ENCODE peak calls at places on chromosome 20, in four cellular contexts. V, B, N and M are unnamed samples. For H3K4me1, the result is how much of the 10 kb centered on the place peaks cover.

GRCh38 chr20:64268180-64268579 is 12.6 kb downstream of the PCMTD2 start:
- DNase-seq in V (no peak), B (no peak), N (no peak), M (no peak)

GRCh38 chr20:61253264-61253639 is 1.2 kb downstream of the CDH4 start:
- DNase-seq in V (no peak), B (no peak), N (no peak), M (no peak)

GRCh38 chr20:2585811-2586210 is 49.4 kb downstream of the TMC2 start:
- DNase-seq in V (no peak), B (no peak), N (no peak), M (no peak)

GRCh38 chr20:50304883-50305635 is 114.4 kb downstream of the CEBPB start:
- DNase-seq in V (no peak), B (no peak), N (peak), M (no peak)

GRCh38 chr20:63619086-63619485 is 7.8 kb downstream of the GMEB2 start:
- DNase-seq in V (no peak), B (no peak), N (peak), M (no peak)

GRCh38 chr20:49230021-49230420 is 10.8 kb downstream of the DDX27 start:
- DNase-seq in V (no peak), B (no peak), N (no peak), M (no peak)

GRCh38 chr20:6562111-6562510 is 205.4 kb upstream of the BMP2 start:
- DNase-seq in V (no peak), B (no peak), N (no peak), M (no peak)

GRCh38 chr20:41475507-41475906 is 108.9 kb upstream of the EMILIN3 start:
- DNase-seq in V (no peak), B (no peak), N (no peak), M (no peak)

GRCh38 chr20:330233-331149 is 5.1 kb downstream of the SOX12 start:
- DNase-seq in V (peak), B (no peak), N (no peak), M (no peak)

GRCh38 chr20:63319164-63320040 is 26.4 kb downstream of the COL20A1 start:
- DNase-seq in V (no peak), B (no peak), N (peak), M (no peak)

GRCh38 chr20:51354769-51355319 is 187.7 kb downstream of the NFATC2 start:
- DNase-seq in V (no peak), B (no peak), N (peak), M (no peak)

GRCh38 chr20:38875170-38875993 is 50.8 kb upstream of the FAM83D start:
- DNase-seq in V (peak), B (no peak), N (no peak), M (peak)

GRCh38 chr20:61057313-61058171 is 194.5 kb upstream of the CDH4 start:
- DNase-seq in V (no peak), B (no peak), N (no peak), M (no peak)

GRCh38 chr20:61804896-61805295 is 260.8 kb downstream of the TAF4 start:
- DNase-seq in V (no peak), B (no peak), N (peak), M (no peak)

GRCh38 chr20:4102381-4102780 is 87.0 kb upstream of the RNF24 start:
- DNase-seq in V (no peak), B (no peak), N (no peak), M (no peak)

GRCh38 chr20:46312075-46312944 is 4.0 kb upstream of the CDH22 start:
- DNase-seq in V (no peak), B (no peak), N (no peak), M (no peak)

GRCh38 chr20:48944663-48945297 is 23.3 kb downstream of the ARFGEF2 start:
- DNase-seq in V (no peak), B (no peak), N (no peak), M (no peak)

GRCh38 chr20:2006452-2007381 is 12.9 kb upstream of the PDYN start:
- DNase-seq in V (peak), B (no peak), N (no peak), M (peak)

GRCh38 chr20:42979720-42980119 is 210.0 kb downstream of the PTPRT start:
- DNase-seq in V (no peak), B (no peak), N (no peak), M (no peak)

GRCh38 chr20:34042286-34042685 is 48.6 kb downstream of the RALY start:
- DNase-seq in V (peak), B (no peak), N (no peak), M (no peak)
- H3K4me1 ChIP-seq in V (under half), B (under half), N (under half), M (half or more)

DNA sequence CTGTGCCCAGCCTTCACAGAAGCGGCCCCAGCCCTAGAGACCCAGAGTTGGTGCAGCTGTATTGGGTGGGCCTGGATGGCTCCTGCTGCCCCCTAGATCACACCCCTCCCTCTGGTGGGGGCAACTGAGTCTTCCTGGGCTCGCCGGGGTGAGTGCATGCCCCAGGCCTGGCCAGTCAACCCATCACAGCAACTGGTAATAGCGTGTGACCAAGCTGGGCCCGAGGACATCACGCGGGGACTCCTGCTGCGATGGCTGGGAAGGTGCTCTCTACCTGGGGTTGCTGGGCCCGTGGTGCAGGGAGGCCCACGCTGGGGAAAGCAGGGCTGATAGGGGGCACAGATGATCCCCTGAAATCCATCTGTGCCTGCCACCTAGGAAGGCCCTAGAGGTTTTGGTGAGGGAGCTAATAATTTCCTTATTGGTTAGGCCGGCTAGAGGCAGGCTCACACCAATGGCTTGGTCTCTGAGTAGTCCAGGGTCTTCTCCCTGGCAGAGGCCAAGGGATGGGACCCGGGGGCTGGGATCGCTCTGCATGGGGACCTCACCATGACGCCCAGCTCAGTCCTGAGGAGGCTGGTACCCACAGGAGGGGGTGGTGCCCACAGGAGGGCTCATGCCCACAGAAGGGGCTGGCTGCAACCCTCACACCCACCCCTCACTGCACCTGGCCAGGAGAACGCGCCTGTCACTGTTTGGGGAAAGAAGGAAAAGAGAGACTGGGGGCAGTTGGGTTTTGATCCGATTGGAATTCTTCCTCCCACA is 103.9 kb downstream of the ASXL1 start:
- DNase-seq in V (no peak), B (no peak), N (peak), M (no peak)
- H3K4me1 ChIP-seq in V (under half), B (under half), N (under half), M (under half)

GRCh38 chr20:23165964-23166363 is 79.8 kb upstream of the CD93 start:
- DNase-seq in V (no peak), B (no peak), N (no peak), M (no peak)

GRCh38 chr20:23162887-23163286 is 76.8 kb upstream of the CD93 start:
- DNase-seq in V (no peak), B (no peak), N (no peak), M (no peak)

GRCh38 chr20:23165307-23165750 is 79.2 kb upstream of the CD93 start:
- DNase-seq in V (no peak), B (no peak), N (no peak), M (no peak)

GRCh38 chr20:23163562-23163961 is 77.4 kb upstream of the CD93 start:
- DNase-seq in V (no peak), B (no peak), N (no peak), M (no peak)

DNA sequence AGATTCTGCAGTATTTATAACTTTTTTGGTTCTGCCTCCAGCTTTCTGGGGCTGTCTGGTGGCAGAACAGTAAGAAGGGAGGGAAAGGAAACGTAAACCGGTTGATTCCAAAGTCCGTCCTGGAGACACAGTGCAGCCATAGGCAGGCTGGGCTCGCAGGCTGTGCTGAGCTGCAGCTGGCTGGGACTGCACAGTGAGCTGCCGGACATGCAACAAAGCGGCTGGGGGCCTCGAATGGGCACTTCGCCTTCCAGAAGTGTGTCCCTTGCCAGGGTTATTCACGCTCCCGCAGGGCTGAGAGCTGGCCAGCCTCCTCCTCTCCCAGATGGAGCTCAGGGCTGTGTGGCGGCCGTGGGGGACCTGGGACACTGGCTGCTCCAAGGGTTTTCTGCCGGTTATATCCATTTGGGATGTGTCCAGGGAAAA is 78.1 kb upstream of the CD93 start:
- DNase-seq in V (no peak), B (no peak), N (no peak), M (no peak)
- H3K4me1 ChIP-seq in V (under half), B (under half), N (under half), M (under half)

GRCh38 chr20:44593721-44594120 is 11.3 kb downstream of the PKIG start:
- DNase-seq in V (no peak), B (no peak), N (no peak), M (no peak)

GRCh38 chr20:44596010-44596409 is 13.6 kb downstream of the PKIG start:
- DNase-seq in V (no peak), B (no peak), N (no peak), M (no peak)

GRCh38 chr20:44596876-44597275 is 14.5 kb downstream of the PKIG start:
- DNase-seq in V (no peak), B (no peak), N (no peak), M (no peak)

GRCh38 chr20:44592366-44592765 is 10.0 kb downstream of the PKIG start:
- DNase-seq in V (no peak), B (no peak), N (no peak), M (no peak)

GRCh38 chr20:44594730-44595129 is 12.4 kb downstream of the PKIG start:
- DNase-seq in V (no peak), B (no peak), N (no peak), M (no peak)
- H3K4me1 ChIP-seq in V (under half), B (half or more), N (under half), M (under half)

DNA sequence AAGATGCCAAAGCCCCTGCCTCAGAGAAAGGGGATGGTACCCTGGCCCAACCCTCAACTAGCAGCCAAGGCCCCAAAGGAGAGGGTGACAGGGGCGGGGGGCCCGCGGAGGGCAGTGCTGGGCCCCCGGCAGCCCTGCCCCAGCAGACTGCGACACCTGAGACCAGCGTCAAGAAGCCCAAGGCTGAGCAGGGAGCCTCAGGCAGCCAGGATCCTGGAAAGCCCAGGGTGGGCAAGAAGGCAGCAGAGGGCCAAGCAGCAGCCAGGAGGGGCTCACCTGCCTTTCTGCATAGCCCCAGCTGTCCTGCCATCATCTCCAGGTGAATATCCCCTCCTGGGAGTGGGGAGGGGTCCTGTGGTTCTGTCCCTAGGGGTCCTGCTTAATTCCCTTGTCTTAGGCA is 1.1 kb downstream of the MYLK2 start:
- DNase-seq in V (no peak), B (no peak), N (no peak), M (no peak)
- H3K4me1 ChIP-seq in V (under half), B (under half), N (under half), M (under half)

DNA sequence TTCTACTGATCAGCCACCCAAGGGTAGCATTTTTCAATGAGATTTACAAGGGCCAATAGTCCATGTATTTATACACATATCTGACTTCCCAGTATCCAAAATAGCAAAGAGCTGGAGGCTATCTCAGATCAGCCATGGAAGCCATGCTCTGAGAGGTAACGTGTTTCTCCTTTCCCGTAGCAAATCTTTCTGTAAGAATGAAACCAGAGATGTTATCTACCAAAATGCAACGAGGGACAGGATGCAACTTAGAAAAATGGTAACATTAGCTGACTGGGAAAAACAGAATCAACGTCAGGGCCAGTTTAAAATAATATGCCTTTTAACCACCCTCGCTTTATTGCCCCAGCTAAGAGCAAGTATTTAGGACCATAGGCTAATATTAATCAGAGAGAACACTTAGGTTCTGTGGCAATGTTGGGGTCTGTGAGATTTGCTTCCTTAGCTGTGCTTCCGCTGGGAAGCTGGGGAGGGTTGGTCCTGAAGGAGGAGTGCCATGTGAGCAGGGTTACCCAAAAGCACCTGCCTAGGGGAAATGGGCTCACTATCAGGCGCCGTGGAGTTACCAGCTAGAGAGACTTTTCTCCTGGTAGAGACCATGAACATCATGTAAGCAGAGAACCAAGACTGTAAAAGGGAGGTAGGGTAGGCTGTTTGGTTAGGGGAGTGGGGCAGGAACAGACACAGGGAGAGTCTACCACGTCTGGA is 1.2 kb downstream of the ZNF831 start:
- DNase-seq in V (peak), B (no peak), N (no peak), M (no peak)
- H3K4me1 ChIP-seq in V (half or more), B (under half), N (under half), M (half or more)

GRCh38 chr20:47502271-47502730 is 614 bp downstream of the NCOA3 start:
- DNase-seq in V (no peak), B (no peak), N (peak), M (no peak)
- H3K4me1 ChIP-seq in V (under half), B (under half), N (under half), M (under half)

GRCh38 chr20:36654506-36654905 is 8.5 kb upstream of the SLA2 start:
- DNase-seq in V (no peak), B (no peak), N (no peak), M (no peak)
- H3K4me1 ChIP-seq in V (under half), B (under half), N (under half), M (under half)

DNA sequence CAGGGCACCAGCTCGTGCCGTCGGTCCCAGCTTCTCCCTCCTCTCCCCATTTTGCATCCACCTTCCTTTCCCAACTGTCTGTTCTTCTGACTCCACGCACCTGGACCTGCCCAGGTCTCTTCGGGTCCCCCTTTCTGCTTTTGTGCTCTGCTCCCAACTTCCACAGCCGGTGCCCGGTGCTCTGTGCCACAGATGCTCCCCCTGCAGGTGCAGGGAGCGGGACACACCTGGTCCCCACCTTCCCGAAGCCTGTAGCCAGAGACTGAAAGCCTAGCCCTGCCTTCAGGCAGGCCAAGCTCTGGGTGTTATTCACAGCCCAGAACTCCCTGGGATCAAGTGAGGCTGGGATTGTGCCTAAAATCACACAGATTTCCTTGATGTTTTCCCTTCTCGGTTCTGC is 24.6 kb upstream of the BMP7 start:
- DNase-seq in V (no peak), B (no peak), N (peak), M (no peak)
- H3K4me1 ChIP-seq in V (under half), B (under half), N (under half), M (under half)